ENCODE peak calls at places on chromosomes 7 and 10, in seven cellular contexts. One of them, this sample, is unnamed.

GRCh38 chr10:12382956-12383531 is 33.7 kb downstream of the CAMK1D start:
- DNase-seq in adrenal gland: no peak
- DNase-seq in SK-N-SH: no peak
- DNase-seq in heart left ventricle: no peak
- DNase-seq in NCI-H1092: no peak
- DNase-seq in HCEC 1CT: no peak
- DNase-seq in LoVo: no peak
- DNase-seq in this sample: no peak

GRCh38 chr10:86711237-86711956 is 43.1 kb downstream of the LDB3 start:
- DNase-seq in adrenal gland: peak
- DNase-seq in SK-N-SH: peak
- DNase-seq in heart left ventricle: peak
- DNase-seq in NCI-H1092: peak
- DNase-seq in HCEC 1CT: peak
- DNase-seq in LoVo: peak
- DNase-seq in this sample: peak

GRCh38 chr10:126425473-126426065 is 37.3 kb upstream of the ADAM12 start:
- DNase-seq in adrenal gland: no peak
- DNase-seq in SK-N-SH: no peak
- DNase-seq in heart left ventricle: no peak
- DNase-seq in NCI-H1092: no peak
- DNase-seq in HCEC 1CT: no peak
- DNase-seq in LoVo: no peak
- DNase-seq in this sample: peak

GRCh38 chr10:62336404-62336803 is 37.8 kb upstream of the ZNF365 start:
- DNase-seq in adrenal gland: no peak
- DNase-seq in SK-N-SH: no peak
- DNase-seq in heart left ventricle: no peak
- DNase-seq in NCI-H1092: no peak
- DNase-seq in HCEC 1CT: no peak
- DNase-seq in LoVo: no peak
- DNase-seq in this sample: no peak

GRCh38 chr7:25180946-25181345 is 47.3 kb downstream of the NPVF start:
- DNase-seq in adrenal gland: peak
- DNase-seq in SK-N-SH: no peak
- DNase-seq in heart left ventricle: no peak
- DNase-seq in NCI-H1092: no peak
- DNase-seq in HCEC 1CT: peak
- DNase-seq in LoVo: no peak
- DNase-seq in this sample: no peak

GRCh38 chr7:122166708-122167107 is 22.7 kb upstream of the AASS start:
- DNase-seq in adrenal gland: peak
- DNase-seq in SK-N-SH: no peak
- DNase-seq in heart left ventricle: no peak
- DNase-seq in NCI-H1092: no peak
- DNase-seq in HCEC 1CT: peak
- DNase-seq in LoVo: peak
- DNase-seq in this sample: peak

GRCh38 chr7:30249316-30249715 is 35.1 kb upstream of the ZNRF2 start:
- DNase-seq in adrenal gland: no peak
- DNase-seq in SK-N-SH: no peak
- DNase-seq in heart left ventricle: no peak
- DNase-seq in NCI-H1092: no peak
- DNase-seq in HCEC 1CT: no peak
- DNase-seq in LoVo: no peak
- DNase-seq in this sample: no peak

GRCh38 chr7:132191418-132191817 is 384.9 kb downstream of the PLXNA4 start:
- DNase-seq in adrenal gland: no peak
- DNase-seq in SK-N-SH: no peak
- DNase-seq in heart left ventricle: no peak
- DNase-seq in NCI-H1092: no peak
- DNase-seq in HCEC 1CT: no peak
- DNase-seq in LoVo: no peak
- DNase-seq in this sample: no peak

GRCh38 chr10:69800109-69800508 is 1.6 kb upstream of the COL13A1 start:
- DNase-seq in adrenal gland: peak
- DNase-seq in SK-N-SH: peak
- DNase-seq in heart left ventricle: no peak
- DNase-seq in NCI-H1092: no peak
- DNase-seq in HCEC 1CT: peak
- DNase-seq in LoVo: peak
- DNase-seq in this sample: peak

GRCh38 chr10:17662193-17663138 is 18.5 kb downstream of the STAM start:
- DNase-seq in adrenal gland: no peak
- DNase-seq in SK-N-SH: no peak
- DNase-seq in heart left ventricle: no peak
- DNase-seq in NCI-H1092: no peak
- DNase-seq in HCEC 1CT: no peak
- DNase-seq in LoVo: no peak
- DNase-seq in this sample: no peak

GRCh38 chr7:137943132-137943551 is 58.7 kb downstream of the CREB3L2 start:
- DNase-seq in adrenal gland: peak
- DNase-seq in SK-N-SH: no peak
- DNase-seq in heart left ventricle: peak
- DNase-seq in NCI-H1092: no peak
- DNase-seq in HCEC 1CT: peak
- DNase-seq in LoVo: no peak
- DNase-seq in this sample: peak

GRCh38 chr7:105173586-105173985 is 159.6 kb downstream of the KMT2E start:
- DNase-seq in adrenal gland: no peak
- DNase-seq in SK-N-SH: no peak
- DNase-seq in heart left ventricle: no peak
- DNase-seq in NCI-H1092: no peak
- DNase-seq in HCEC 1CT: no peak
- DNase-seq in LoVo: no peak
- DNase-seq in this sample: no peak

GRCh38 chr7:11754123-11754522 is 77.9 kb downstream of the THSD7A start:
- DNase-seq in adrenal gland: no peak
- DNase-seq in SK-N-SH: no peak
- DNase-seq in heart left ventricle: no peak
- DNase-seq in NCI-H1092: no peak
- DNase-seq in HCEC 1CT: no peak
- DNase-seq in LoVo: no peak
- DNase-seq in this sample: no peak

GRCh38 chr7:28674359-28674782 is 262.1 kb downstream of the CREB5 start:
- DNase-seq in adrenal gland: no peak
- DNase-seq in SK-N-SH: no peak
- DNase-seq in heart left ventricle: no peak
- DNase-seq in NCI-H1092: no peak
- DNase-seq in HCEC 1CT: no peak
- DNase-seq in LoVo: peak
- DNase-seq in this sample: no peak

GRCh38 chr7:69764071-69764470 is 165.8 kb downstream of the AUTS2 start:
- DNase-seq in adrenal gland: no peak
- DNase-seq in SK-N-SH: no peak
- DNase-seq in heart left ventricle: no peak
- DNase-seq in NCI-H1092: no peak
- DNase-seq in HCEC 1CT: no peak
- DNase-seq in LoVo: no peak
- DNase-seq in this sample: no peak

GRCh38 chr10:58950618-58951017 is 225.8 kb upstream of the PHYHIPL start:
- DNase-seq in adrenal gland: no peak
- DNase-seq in SK-N-SH: no peak
- DNase-seq in heart left ventricle: no peak
- DNase-seq in NCI-H1092: no peak
- DNase-seq in HCEC 1CT: peak
- DNase-seq in LoVo: no peak
- DNase-seq in this sample: no peak

GRCh38 chr10:119602241-119603095 is 5.7 kb upstream of the TIAL1 start:
- DNase-seq in adrenal gland: no peak
- DNase-seq in SK-N-SH: no peak
- DNase-seq in heart left ventricle: no peak
- DNase-seq in NCI-H1092: no peak
- DNase-seq in HCEC 1CT: peak
- DNase-seq in LoVo: no peak
- DNase-seq in this sample: peak

GRCh38 chr7:5419523-5420107 is 4.0 kb downstream of the TNRC18 start:
- DNase-seq in adrenal gland: no peak
- DNase-seq in SK-N-SH: no peak
- DNase-seq in heart left ventricle: no peak
- DNase-seq in NCI-H1092: no peak
- DNase-seq in HCEC 1CT: no peak
- DNase-seq in LoVo: no peak
- DNase-seq in this sample: no peak

GRCh38 chr7:134514663-134515062 is 12.7 kb upstream of the AKR1B10 start:
- DNase-seq in adrenal gland: peak
- DNase-seq in SK-N-SH: peak
- DNase-seq in heart left ventricle: no peak
- DNase-seq in NCI-H1092: peak
- DNase-seq in HCEC 1CT: peak
- DNase-seq in LoVo: peak
- DNase-seq in this sample: peak

GRCh38 chr10:52488606-52489485 is 174.8 kb downstream of the DKK1 start:
- DNase-seq in adrenal gland: no peak
- DNase-seq in SK-N-SH: peak
- DNase-seq in heart left ventricle: no peak
- DNase-seq in NCI-H1092: no peak
- DNase-seq in HCEC 1CT: peak
- DNase-seq in LoVo: peak
- DNase-seq in this sample: peak